ENCODE peak calls at places on chromosomes 7 and 10, in ten cellular contexts. One of them, this sample, is unnamed.

GRCh38 chr7:78587443-78588044 is 789.0 kb downstream of the PHTF2 start:
- DNase-seq in Panc1: peak; percentile 39
- DNase-seq in sigmoid colon: no peak
- DNase-seq in GM23338: peak; percentile 44
- DNase-seq in stomach: no peak
- DNase-seq in HL-60: no peak
- DNase-seq in HCT116: peak; percentile 6
- DNase-seq in GM12892: no peak
- DNase-seq in transverse colon: no peak
- DNase-seq in endothelial cell of umbilical vein: no peak
- DNase-seq in this sample: no peak

GRCh38 chr7:42186181-42186580 is 50.8 kb downstream of the GLI3 start:
- DNase-seq in stomach: no peak
- DNase-seq in GM12892: no peak
- DNase-seq in HCT116: no peak
- DNase-seq in sigmoid colon: no peak
- DNase-seq in transverse colon: no peak
- DNase-seq in GM23338: peak; percentile 81
- DNase-seq in endothelial cell of umbilical vein: no peak
- DNase-seq in HL-60: no peak
- DNase-seq in Panc1: no peak
- DNase-seq in this sample: no peak

GRCh38 chr7:14936530-14936929 is 34.0 kb upstream of the DGKB start:
- DNase-seq in HL-60: no peak
- DNase-seq in GM23338: peak; percentile 15
- DNase-seq in Panc1: no peak
- DNase-seq in transverse colon: peak; percentile 7
- DNase-seq in GM12892: no peak
- DNase-seq in endothelial cell of umbilical vein: peak; percentile 18
- DNase-seq in stomach: no peak
- DNase-seq in sigmoid colon: peak; percentile 68
- DNase-seq in HCT116: no peak
- DNase-seq in this sample: no peak

GRCh38 chr10:21943633-21944265 is 59.8 kb downstream of the DNAJC1 start:
- DNase-seq in HCT116: no peak
- DNase-seq in HL-60: peak; percentile 23
- DNase-seq in Panc1: no peak
- DNase-seq in transverse colon: no peak
- DNase-seq in endothelial cell of umbilical vein: peak; percentile 61
- DNase-seq in GM23338: no peak
- DNase-seq in GM12892: no peak
- DNase-seq in stomach: no peak
- DNase-seq in sigmoid colon: no peak
- DNase-seq in this sample: no peak

GRCh38 chr10:31359979-31360378 is 41.0 kb downstream of the ZEB1 start:
- DNase-seq in Panc1: no peak
- DNase-seq in HCT116: no peak
- DNase-seq in sigmoid colon: no peak
- DNase-seq in GM23338: no peak
- DNase-seq in transverse colon: no peak
- DNase-seq in GM12892: no peak
- DNase-seq in HL-60: no peak
- DNase-seq in stomach: no peak
- DNase-seq in endothelial cell of umbilical vein: peak; percentile 43
- DNase-seq in this sample: no peak

GRCh38 chr10:10462116-10462515 is 555.6 kb upstream of the CELF2 start:
- DNase-seq in Panc1: no peak
- DNase-seq in GM12892: no peak
- DNase-seq in transverse colon: no peak
- DNase-seq in HL-60: no peak
- DNase-seq in endothelial cell of umbilical vein: no peak
- DNase-seq in stomach: no peak
- DNase-seq in sigmoid colon: no peak
- DNase-seq in HCT116: no peak
- DNase-seq in GM23338: peak; percentile 14
- DNase-seq in this sample: no peak

GRCh38 chr10:89591111-89591795 is 53.8 kb downstream of the PANK1 start:
- DNase-seq in HCT116: no peak
- DNase-seq in stomach: no peak
- DNase-seq in GM12892: no peak
- DNase-seq in sigmoid colon: no peak
- DNase-seq in endothelial cell of umbilical vein: peak; percentile 5
- DNase-seq in GM23338: no peak
- DNase-seq in HL-60: no peak
- DNase-seq in Panc1: no peak
- DNase-seq in transverse colon: no peak
- DNase-seq in this sample: no peak

GRCh38 chr7:107559864-107560263 is 3.9 kb downstream of the COG5 start:
- DNase-seq in Panc1: no peak
- DNase-seq in HCT116: no peak
- DNase-seq in endothelial cell of umbilical vein: peak; percentile 57
- DNase-seq in HL-60: no peak
- DNase-seq in transverse colon: no peak
- DNase-seq in GM12892: no peak
- DNase-seq in sigmoid colon: no peak
- DNase-seq in stomach: no peak
- DNase-seq in GM23338: no peak
- DNase-seq in this sample: no peak

GRCh38 chr7:70132802-70133201 is 534.5 kb downstream of the AUTS2 start:
- DNase-seq in HL-60: no peak
- DNase-seq in HCT116: no peak
- DNase-seq in endothelial cell of umbilical vein: no peak
- DNase-seq in transverse colon: no peak
- DNase-seq in GM12892: no peak
- DNase-seq in GM23338: no peak
- DNase-seq in Panc1: no peak
- DNase-seq in sigmoid colon: no peak
- DNase-seq in stomach: no peak
- DNase-seq in this sample: no peak
- TF ChIP-seq POLR2AphosphoS5 in HL-60: no peak
- TF ChIP-seq POLR2AphosphoS5 in HCT116: no peak
- TF ChIP-seq POLR2AphosphoS5 in endothelial cell of umbilical vein: no peak
- TF ChIP-seq POLR2AphosphoS5 in transverse colon: no peak
- TF ChIP-seq POLR2AphosphoS5 in GM12892: no peak
- TF ChIP-seq POLR2AphosphoS5 in GM23338: no peak
- TF ChIP-seq POLR2AphosphoS5 in Panc1: no peak
- TF ChIP-seq POLR2AphosphoS5 in sigmoid colon: no peak
- TF ChIP-seq POLR2AphosphoS5 in stomach: no peak
- TF ChIP-seq POLR2AphosphoS5 in this sample: no peak

DNA sequence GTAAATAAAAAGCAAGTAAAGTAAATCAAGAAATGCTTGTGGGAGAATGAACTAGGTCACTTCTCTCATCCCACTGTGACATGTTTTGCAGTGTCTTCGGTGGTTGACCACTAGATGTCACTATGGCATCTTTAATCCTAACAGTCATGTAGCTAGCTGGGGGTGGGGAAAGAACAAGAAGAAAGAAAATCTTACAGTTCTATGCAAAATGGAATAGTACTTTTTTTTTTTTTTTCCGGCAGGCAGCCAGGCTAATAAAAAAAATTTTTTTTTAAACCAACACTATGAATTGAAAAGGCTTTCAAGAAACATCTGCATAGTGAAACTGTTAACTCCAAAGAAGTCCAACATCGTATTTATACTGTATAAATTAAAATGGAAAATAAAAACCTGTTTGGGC is 38.3 kb downstream of the CDK1 start:
- DNase-seq in endothelial cell of umbilical vein: peak; percentile 88
- DNase-seq in transverse colon: peak; percentile 34
- DNase-seq in HCT116: peak; percentile 64
- DNase-seq in sigmoid colon: peak; percentile 71
- DNase-seq in GM12892: peak; percentile 14
- DNase-seq in GM23338: peak; percentile 89
- DNase-seq in stomach: peak; percentile 32
- DNase-seq in Panc1: peak; percentile 72
- DNase-seq in HL-60: peak; percentile 45
- DNase-seq in this sample: no peak
- TF ChIP-seq POLR2AphosphoS5 in endothelial cell of umbilical vein: no peak
- TF ChIP-seq POLR2AphosphoS5 in transverse colon: no peak
- TF ChIP-seq POLR2AphosphoS5 in HCT116: no peak
- TF ChIP-seq POLR2AphosphoS5 in sigmoid colon: peak; percentile 5
- TF ChIP-seq POLR2AphosphoS5 in GM12892: no peak
- TF ChIP-seq POLR2AphosphoS5 in GM23338: no peak
- TF ChIP-seq POLR2AphosphoS5 in stomach: peak; percentile 27
- TF ChIP-seq POLR2AphosphoS5 in Panc1: no peak
- TF ChIP-seq POLR2AphosphoS5 in HL-60: no peak
- TF ChIP-seq POLR2AphosphoS5 in this sample: no peak

DNA sequence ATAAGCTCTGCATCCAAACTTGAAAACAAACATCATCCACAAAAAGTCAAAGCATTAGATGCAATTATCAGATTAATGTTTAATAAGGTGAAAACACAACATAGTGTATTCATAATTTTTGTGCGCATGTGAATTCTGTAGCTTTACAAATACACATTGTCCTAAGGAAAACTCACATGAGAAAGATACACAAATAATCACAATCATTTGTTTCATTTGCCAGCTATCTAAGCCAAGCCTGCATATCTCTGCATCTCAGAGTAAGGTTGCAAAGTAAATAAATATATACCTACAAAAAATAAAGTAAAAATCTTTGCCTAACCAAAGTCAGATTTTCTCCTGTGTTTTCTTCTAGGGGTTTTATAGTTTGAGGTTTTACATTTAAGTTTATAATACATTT is 57.4 kb downstream of the ADCY1 start:
- DNase-seq in GM12892: no peak
- DNase-seq in transverse colon: no peak
- DNase-seq in endothelial cell of umbilical vein: no peak
- DNase-seq in GM23338: no peak
- DNase-seq in sigmoid colon: no peak
- DNase-seq in HCT116: no peak
- DNase-seq in stomach: no peak
- DNase-seq in Panc1: no peak
- DNase-seq in HL-60: no peak
- DNase-seq in this sample: no peak
- TF ChIP-seq POLR2AphosphoS5 in GM12892: no peak
- TF ChIP-seq POLR2AphosphoS5 in transverse colon: no peak
- TF ChIP-seq POLR2AphosphoS5 in endothelial cell of umbilical vein: no peak
- TF ChIP-seq POLR2AphosphoS5 in GM23338: no peak
- TF ChIP-seq POLR2AphosphoS5 in sigmoid colon: no peak
- TF ChIP-seq POLR2AphosphoS5 in HCT116: no peak
- TF ChIP-seq POLR2AphosphoS5 in stomach: no peak
- TF ChIP-seq POLR2AphosphoS5 in Panc1: no peak
- TF ChIP-seq POLR2AphosphoS5 in HL-60: no peak
- TF ChIP-seq POLR2AphosphoS5 in this sample: no peak

GRCh38 chr7:151923097-151923876 is 33.0 kb upstream of the GALNTL5 start:
- DNase-seq in sigmoid colon: peak; percentile 79
- DNase-seq in transverse colon: no peak
- DNase-seq in HL-60: peak; percentile 92
- DNase-seq in stomach: peak; percentile 45
- DNase-seq in GM12892: no peak
- DNase-seq in Panc1: no peak
- DNase-seq in endothelial cell of umbilical vein: no peak
- DNase-seq in GM23338: no peak
- DNase-seq in HCT116: no peak
- DNase-seq in this sample: no peak
- TF ChIP-seq POLR2AphosphoS5 in sigmoid colon: peak; percentile 25
- TF ChIP-seq POLR2AphosphoS5 in transverse colon: no peak
- TF ChIP-seq POLR2AphosphoS5 in HL-60: peak; percentile 51
- TF ChIP-seq POLR2AphosphoS5 in stomach: no peak
- TF ChIP-seq POLR2AphosphoS5 in GM12892: no peak
- TF ChIP-seq POLR2AphosphoS5 in Panc1: no peak
- TF ChIP-seq POLR2AphosphoS5 in endothelial cell of umbilical vein: no peak
- TF ChIP-seq POLR2AphosphoS5 in GM23338: no peak
- TF ChIP-seq POLR2AphosphoS5 in HCT116: no peak
- TF ChIP-seq POLR2AphosphoS5 in this sample: no peak

GRCh38 chr10:102605712-102606111 is 38.6 kb upstream of the TRIM8 start:
- DNase-seq in GM23338: no peak
- DNase-seq in transverse colon: no peak
- DNase-seq in HL-60: no peak
- DNase-seq in stomach: no peak
- DNase-seq in Panc1: no peak
- DNase-seq in GM12892: no peak
- DNase-seq in endothelial cell of umbilical vein: no peak
- DNase-seq in sigmoid colon: peak; percentile 40
- DNase-seq in HCT116: no peak
- DNase-seq in this sample: no peak

GRCh38 chr10:102603946-102604345 is 40.3 kb upstream of the TRIM8 start:
- DNase-seq in GM12892: no peak
- DNase-seq in GM23338: no peak
- DNase-seq in stomach: no peak
- DNase-seq in HCT116: no peak
- DNase-seq in HL-60: peak; percentile 94
- DNase-seq in transverse colon: no peak
- DNase-seq in endothelial cell of umbilical vein: peak; percentile 66
- DNase-seq in Panc1: no peak
- DNase-seq in sigmoid colon: peak; percentile 60
- DNase-seq in this sample: no peak

GRCh38 chr10:102601639-102602038 is 42.6 kb upstream of the TRIM8 start:
- DNase-seq in sigmoid colon: no peak
- DNase-seq in HL-60: no peak
- DNase-seq in stomach: no peak
- DNase-seq in Panc1: no peak
- DNase-seq in endothelial cell of umbilical vein: no peak
- DNase-seq in HCT116: no peak
- DNase-seq in GM12892: no peak
- DNase-seq in GM23338: no peak
- DNase-seq in transverse colon: no peak
- DNase-seq in this sample: no peak

GRCh38 chr10:102602272-102603045 is 41.8 kb upstream of the TRIM8 start:
- DNase-seq in Panc1: no peak
- DNase-seq in transverse colon: no peak
- DNase-seq in sigmoid colon: peak; percentile 84
- DNase-seq in GM12892: no peak
- DNase-seq in endothelial cell of umbilical vein: no peak
- DNase-seq in stomach: no peak
- DNase-seq in GM23338: no peak
- DNase-seq in HCT116: no peak
- DNase-seq in HL-60: no peak
- DNase-seq in this sample: no peak

GRCh38 chr10:102604379-102604960 is 39.8 kb upstream of the TRIM8 start:
- DNase-seq in GM23338: no peak
- DNase-seq in GM12892: no peak
- DNase-seq in HL-60: peak; percentile 65
- DNase-seq in HCT116: peak; percentile 86
- DNase-seq in stomach: no peak
- DNase-seq in sigmoid colon: peak; percentile 56
- DNase-seq in endothelial cell of umbilical vein: peak; percentile 86
- DNase-seq in Panc1: peak; percentile 33
- DNase-seq in transverse colon: no peak
- DNase-seq in this sample: no peak
- TF ChIP-seq POLR2AphosphoS5 in GM23338: no peak
- TF ChIP-seq POLR2AphosphoS5 in GM12892: no peak
- TF ChIP-seq POLR2AphosphoS5 in HL-60: no peak
- TF ChIP-seq POLR2AphosphoS5 in HCT116: peak; percentile 74
- TF ChIP-seq POLR2AphosphoS5 in stomach: no peak
- TF ChIP-seq POLR2AphosphoS5 in sigmoid colon: no peak
- TF ChIP-seq POLR2AphosphoS5 in endothelial cell of umbilical vein: peak; percentile 82
- TF ChIP-seq POLR2AphosphoS5 in Panc1: no peak
- TF ChIP-seq POLR2AphosphoS5 in transverse colon: no peak
- TF ChIP-seq POLR2AphosphoS5 in this sample: no peak